ENCODE peak calls at places on chromosomes 11 and 22, in eight cellular contexts. One of them, this sample, is unnamed.

GRCh38 chr11:60776167-60776566 is 9.0 kb upstream of the MS4A10 start:
- DNase-seq in upper lobe of left lung: no peak
- DNase-seq in ovary: no peak
- DNase-seq in A549: no peak
- DNase-seq in heart left ventricle: no peak
- DNase-seq in prostate gland: no peak
- DNase-seq in spleen: peak
- DNase-seq in body of pancreas: no peak
- DNase-seq in this sample: no peak

GRCh38 chr11:21132146-21132720 is 462.8 kb downstream of the NELL1 start:
- DNase-seq in upper lobe of left lung: no peak
- DNase-seq in ovary: no peak
- DNase-seq in A549: no peak
- DNase-seq in heart left ventricle: no peak
- DNase-seq in prostate gland: no peak
- DNase-seq in spleen: no peak
- DNase-seq in body of pancreas: no peak
- DNase-seq in this sample: peak

GRCh38 chr11:1834132-1834610 is 619 bp upstream of the SYT8 start:
- DNase-seq in upper lobe of left lung: peak
- DNase-seq in ovary: no peak
- DNase-seq in A549: no peak
- DNase-seq in heart left ventricle: no peak
- DNase-seq in prostate gland: peak
- DNase-seq in spleen: peak
- DNase-seq in body of pancreas: peak
- DNase-seq in this sample: no peak

GRCh38 chr11:116376547-116376946 is 396.2 kb downstream of the BUD13 start:
- DNase-seq in upper lobe of left lung: no peak
- DNase-seq in ovary: no peak
- DNase-seq in A549: no peak
- DNase-seq in heart left ventricle: no peak
- DNase-seq in prostate gland: no peak
- DNase-seq in spleen: no peak
- DNase-seq in body of pancreas: no peak
- DNase-seq in this sample: no peak

GRCh38 chr11:4181780-4182721 is 87.5 kb downstream of the RRM1 start:
- DNase-seq in upper lobe of left lung: peak
- DNase-seq in ovary: peak
- DNase-seq in A549: peak
- DNase-seq in heart left ventricle: no peak
- DNase-seq in prostate gland: peak
- DNase-seq in spleen: peak
- DNase-seq in body of pancreas: peak
- DNase-seq in this sample: peak

GRCh38 chr11:2526808-2527381 is 82.1 kb downstream of the KCNQ1 start:
- DNase-seq in upper lobe of left lung: peak
- DNase-seq in ovary: peak
- DNase-seq in A549: no peak
- DNase-seq in heart left ventricle: peak
- DNase-seq in prostate gland: no peak
- DNase-seq in spleen: peak
- DNase-seq in body of pancreas: peak
- DNase-seq in this sample: no peak

GRCh38 chr22:19463491-19464469 is 15.2 kb downstream of the UFD1 start:
- DNase-seq in upper lobe of left lung: peak
- DNase-seq in ovary: no peak
- DNase-seq in A549: no peak
- DNase-seq in heart left ventricle: no peak
- DNase-seq in prostate gland: no peak
- DNase-seq in spleen: no peak
- DNase-seq in body of pancreas: no peak
- DNase-seq in this sample: no peak

GRCh38 chr11:108121274-108122155 is at the start of gene ACAT1:
- DNase-seq in upper lobe of left lung: peak
- DNase-seq in ovary: peak
- DNase-seq in A549: peak
- DNase-seq in heart left ventricle: peak
- DNase-seq in prostate gland: peak
- DNase-seq in spleen: peak
- DNase-seq in body of pancreas: peak
- DNase-seq in this sample: peak

GRCh38 chr11:92222701-92223100 is 1.9 kb upstream of the FAT3 start:
- DNase-seq in upper lobe of left lung: no peak
- DNase-seq in ovary: no peak
- DNase-seq in A549: no peak
- DNase-seq in heart left ventricle: no peak
- DNase-seq in prostate gland: no peak
- DNase-seq in spleen: no peak
- DNase-seq in body of pancreas: no peak
- DNase-seq in this sample: no peak

GRCh38 chr11:27363576-27364115 is 631 bp upstream of the CCDC34 start:
- DNase-seq in upper lobe of left lung: no peak
- DNase-seq in ovary: no peak
- DNase-seq in A549: no peak
- DNase-seq in heart left ventricle: no peak
- DNase-seq in prostate gland: no peak
- DNase-seq in spleen: no peak
- DNase-seq in body of pancreas: no peak
- DNase-seq in this sample: no peak

GRCh38 chr22:37161442-37161841 is 11.7 kb upstream of the IL2RB start:
- DNase-seq in upper lobe of left lung: no peak
- DNase-seq in ovary: no peak
- DNase-seq in A549: peak
- DNase-seq in heart left ventricle: no peak
- DNase-seq in prostate gland: no peak
- DNase-seq in spleen: peak
- DNase-seq in body of pancreas: no peak
- DNase-seq in this sample: no peak

GRCh38 chr11:11931461-11932055 is 76.9 kb downstream of the DKK3 start:
- DNase-seq in upper lobe of left lung: no peak
- DNase-seq in ovary: no peak
- DNase-seq in A549: peak
- DNase-seq in heart left ventricle: peak
- DNase-seq in prostate gland: peak
- DNase-seq in spleen: no peak
- DNase-seq in body of pancreas: no peak
- DNase-seq in this sample: no peak

DNA sequence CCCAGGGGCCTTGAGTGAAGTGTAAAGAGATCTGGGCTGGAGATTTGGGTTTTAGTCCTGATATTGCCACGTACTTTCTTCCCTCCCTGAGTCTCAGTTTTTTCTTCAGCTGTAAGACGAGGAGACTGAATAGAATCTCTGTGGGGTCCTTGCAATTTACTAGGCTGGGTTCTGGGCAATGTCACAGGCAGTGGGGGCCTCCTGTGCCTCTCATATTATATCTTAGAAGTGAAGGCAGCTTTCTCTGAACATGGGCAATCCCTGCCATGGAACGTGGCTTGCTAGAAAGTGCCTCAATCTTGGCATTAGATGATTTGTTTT is 62.0 kb upstream of the PTPRJ start:
- DNase-seq in upper lobe of left lung: no peak
- DNase-seq in ovary: no peak
- DNase-seq in A549: no peak
- DNase-seq in heart left ventricle: no peak
- DNase-seq in prostate gland: no peak
- DNase-seq in spleen: no peak
- DNase-seq in body of pancreas: no peak
- DNase-seq in this sample: no peak
- H3K27ac ChIP-seq in upper lobe of left lung: peak
- H3K27ac ChIP-seq in ovary: no peak
- H3K27ac ChIP-seq in A549: peak
- H3K27ac ChIP-seq in heart left ventricle: no peak
- H3K27ac ChIP-seq in prostate gland: peak
- H3K27ac ChIP-seq in spleen: peak
- H3K27ac ChIP-seq in body of pancreas: peak
- H3K27ac ChIP-seq in this sample: peak

DNA sequence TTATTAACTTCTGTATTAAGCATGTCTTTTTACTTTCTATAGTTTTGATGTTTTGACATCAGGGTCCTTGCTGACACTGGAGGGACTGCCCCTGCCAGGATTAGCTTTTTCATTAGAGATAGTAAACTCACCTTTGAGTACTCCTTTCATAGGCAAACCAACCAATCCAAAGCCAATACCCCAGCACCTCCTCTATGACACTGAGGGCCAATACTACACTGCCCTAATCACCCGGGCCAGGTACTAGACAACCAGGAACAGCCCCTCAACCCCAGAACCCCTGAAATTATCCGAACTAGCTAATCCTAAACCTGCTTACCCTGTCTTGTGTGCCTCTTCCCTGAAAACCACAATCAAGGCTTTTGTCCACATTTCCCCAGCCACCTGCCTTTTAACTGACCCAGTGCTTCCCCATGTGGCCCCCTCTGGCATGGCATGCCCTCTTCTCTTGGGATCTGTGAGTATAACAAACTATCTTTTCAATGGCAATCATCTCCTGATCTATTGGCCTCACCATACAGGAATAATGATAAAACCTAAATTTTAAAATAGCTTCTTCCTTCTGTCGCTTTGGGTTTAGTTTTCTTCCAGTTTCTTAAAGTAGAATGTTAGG is 31.2 kb downstream of the RAB6A start:
- DNase-seq in upper lobe of left lung: no peak
- DNase-seq in ovary: no peak
- DNase-seq in A549: peak
- DNase-seq in heart left ventricle: no peak
- DNase-seq in prostate gland: no peak
- DNase-seq in spleen: no peak
- DNase-seq in body of pancreas: no peak
- DNase-seq in this sample: no peak
- TF ChIP-seq CTCF in upper lobe of left lung: peak
- TF ChIP-seq CTCF in ovary: no peak
- TF ChIP-seq CTCF in A549: no peak
- TF ChIP-seq CTCF in heart left ventricle: no peak
- TF ChIP-seq CTCF in prostate gland: no peak
- TF ChIP-seq CTCF in spleen: no peak
- TF ChIP-seq CTCF in body of pancreas: peak
- TF ChIP-seq CTCF in this sample: no peak

GRCh38 chr22:41471606-41472005 is 2.7 kb downstream of the ACO2 start:
- DNase-seq in upper lobe of left lung: no peak
- DNase-seq in ovary: no peak
- DNase-seq in A549: no peak
- DNase-seq in heart left ventricle: no peak
- DNase-seq in prostate gland: no peak
- DNase-seq in spleen: no peak
- DNase-seq in body of pancreas: no peak
- DNase-seq in this sample: no peak

GRCh38 chr22:41469218-41469851 is 418 bp downstream of the ACO2 start:
- DNase-seq in upper lobe of left lung: peak
- DNase-seq in ovary: no peak
- DNase-seq in A549: no peak
- DNase-seq in heart left ventricle: peak
- DNase-seq in prostate gland: no peak
- DNase-seq in spleen: no peak
- DNase-seq in body of pancreas: no peak
- DNase-seq in this sample: no peak

DNA sequence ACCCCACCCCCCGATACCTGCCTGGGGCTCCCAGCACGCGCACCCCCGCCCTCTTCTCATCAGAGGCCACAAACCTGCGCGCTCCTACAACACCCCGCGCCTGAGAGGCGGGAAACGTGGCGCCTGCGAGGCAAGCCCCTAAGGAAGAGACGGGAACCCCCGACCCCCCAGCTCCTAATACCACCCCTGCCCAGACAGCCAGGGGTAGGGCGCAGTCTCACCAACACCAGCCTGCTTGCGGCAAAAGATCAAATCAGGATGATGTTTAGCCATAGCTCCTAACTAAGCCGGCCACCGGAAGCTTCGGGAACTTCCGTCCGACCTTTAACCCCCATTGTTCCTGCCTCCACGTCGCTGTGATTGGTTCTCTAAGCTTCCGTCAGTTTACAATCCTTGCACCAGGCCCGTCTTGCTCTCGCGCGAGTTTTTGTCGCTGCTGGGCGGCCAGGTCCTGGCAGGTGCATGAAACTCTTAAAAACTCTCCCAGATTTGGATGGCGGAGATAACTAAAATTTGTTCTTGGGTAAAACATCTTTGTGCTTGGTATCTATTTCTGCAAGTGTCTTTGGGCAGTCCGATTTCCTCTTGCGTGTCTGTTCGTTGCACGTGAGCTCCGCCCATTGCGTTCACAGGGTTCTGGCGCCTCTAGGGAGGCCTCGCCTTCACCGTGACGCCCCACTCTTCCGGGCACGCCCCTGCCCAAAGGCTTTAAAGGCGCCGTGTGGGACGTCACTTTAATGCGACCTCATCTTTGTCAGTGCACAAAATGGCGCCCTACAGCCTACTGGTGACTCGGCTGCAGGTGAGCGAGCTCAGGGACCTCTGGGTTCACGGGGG is at the start of the genes ACO2 and PHF5A:
- DNase-seq in upper lobe of left lung: peak
- DNase-seq in ovary: peak
- DNase-seq in A549: peak
- DNase-seq in heart left ventricle: peak
- DNase-seq in prostate gland: peak
- DNase-seq in spleen: peak
- DNase-seq in body of pancreas: peak
- DNase-seq in this sample: peak
- TF ChIP-seq POLR2A in upper lobe of left lung: peak
- TF ChIP-seq POLR2A in ovary: peak
- TF ChIP-seq POLR2A in A549: peak
- TF ChIP-seq POLR2A in heart left ventricle: peak
- TF ChIP-seq POLR2A in prostate gland: peak
- TF ChIP-seq POLR2A in spleen: peak
- TF ChIP-seq POLR2A in body of pancreas: no peak
- TF ChIP-seq POLR2A in this sample: peak

GRCh38 chr22:18067121-18067520 is 10.7 kb upstream of the PEX26 start:
- DNase-seq in upper lobe of left lung: no peak
- DNase-seq in ovary: no peak
- DNase-seq in A549: no peak
- DNase-seq in heart left ventricle: no peak
- DNase-seq in prostate gland: no peak
- DNase-seq in spleen: peak
- DNase-seq in body of pancreas: no peak
- DNase-seq in this sample: no peak
- H3K27ac ChIP-seq in upper lobe of left lung: no peak
- H3K27ac ChIP-seq in ovary: no peak
- H3K27ac ChIP-seq in A549: peak
- H3K27ac ChIP-seq in heart left ventricle: no peak
- H3K27ac ChIP-seq in prostate gland: peak
- H3K27ac ChIP-seq in spleen: no peak
- H3K27ac ChIP-seq in body of pancreas: no peak
- H3K27ac ChIP-seq in this sample: peak

DNA sequence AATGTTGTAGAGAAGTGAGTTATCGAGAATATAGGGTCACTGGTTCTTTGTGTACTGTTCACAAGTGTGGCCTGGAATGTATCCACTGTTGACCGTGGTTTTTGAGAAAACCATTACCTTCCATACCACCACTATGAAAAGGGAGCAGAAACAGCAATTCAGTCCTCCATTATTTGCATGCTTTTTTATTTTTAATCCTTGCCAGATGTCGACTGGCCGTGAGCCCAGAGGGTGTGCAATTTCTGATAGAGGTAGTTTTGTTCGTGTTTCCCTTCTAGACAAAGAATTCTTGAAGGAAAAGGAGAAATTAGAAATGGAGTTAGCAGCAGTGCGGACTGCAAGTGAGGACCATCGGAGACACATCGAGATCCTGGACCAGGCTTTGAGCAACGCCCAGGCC is 81.7 kb downstream of the AMOTL1 start:
- DNase-seq in upper lobe of left lung: no peak
- DNase-seq in ovary: peak
- DNase-seq in A549: no peak
- DNase-seq in heart left ventricle: peak
- DNase-seq in prostate gland: no peak
- DNase-seq in spleen: no peak
- DNase-seq in body of pancreas: no peak
- DNase-seq in this sample: no peak
- TF ChIP-seq CTCF in upper lobe of left lung: no peak
- TF ChIP-seq CTCF in ovary: no peak
- TF ChIP-seq CTCF in A549: no peak
- TF ChIP-seq CTCF in heart left ventricle: no peak
- TF ChIP-seq CTCF in prostate gland: no peak
- TF ChIP-seq CTCF in spleen: no peak
- TF ChIP-seq CTCF in body of pancreas: no peak
- TF ChIP-seq CTCF in this sample: no peak

This sample was measured in esophagus muscularis mucosa.